ENCODE peak calls at places on chromosomes 5 and 9, in six cellular contexts. One of them, this sample, is unnamed.

GRCh38 chr9:105405514-105406131 is 42.2 kb upstream of the FSD1L start:
- DNase-seq in HepG2: no peak
- DNase-seq in H1: no peak
- DNase-seq in K562: no peak
- DNase-seq in sigmoid colon: no peak
- DNase-seq in breast epithelium: no peak
- DNase-seq in this sample: no peak

GRCh38 chr9:135791431-135792267 is 89.7 kb downstream of the KCNT1 start:
- DNase-seq in K562: peak
- DNase-seq in sigmoid colon: no peak
- DNase-seq in H1: no peak
- DNase-seq in breast epithelium: no peak
- DNase-seq in HepG2: no peak
- DNase-seq in this sample: no peak

GRCh38 chr9:24071736-24072135 is 245.7 kb upstream of the ELAVL2 start:
- DNase-seq in breast epithelium: no peak
- DNase-seq in K562: no peak
- DNase-seq in H1: no peak
- DNase-seq in HepG2: no peak
- DNase-seq in sigmoid colon: no peak
- DNase-seq in this sample: no peak

GRCh38 chr5:92687793-92688467 is 893.1 kb downstream of the NR2F1-AS1 start:
- DNase-seq in H1: peak
- DNase-seq in breast epithelium: no peak
- DNase-seq in K562: no peak
- DNase-seq in HepG2: peak
- DNase-seq in sigmoid colon: no peak
- DNase-seq in this sample: no peak

GRCh38 chr9:2241875-2242741 is 227.0 kb downstream of the SMARCA2 start:
- DNase-seq in K562: peak
- DNase-seq in sigmoid colon: peak
- DNase-seq in H1: peak
- DNase-seq in HepG2: peak
- DNase-seq in breast epithelium: peak
- DNase-seq in this sample: peak

GRCh38 chr9:134234001-134234660 is 69.8 kb upstream of the RNU6ATAC start:
- DNase-seq in K562: no peak
- DNase-seq in sigmoid colon: no peak
- DNase-seq in H1: no peak
- DNase-seq in breast epithelium: no peak
- DNase-seq in HepG2: no peak
- DNase-seq in this sample: no peak

GRCh38 chr5:138716456-138716924 is 36.7 kb upstream of the CTNNA1 start:
- DNase-seq in K562: no peak
- DNase-seq in breast epithelium: no peak
- DNase-seq in HepG2: peak
- DNase-seq in sigmoid colon: no peak
- DNase-seq in H1: no peak
- DNase-seq in this sample: no peak

GRCh38 chr9:108363321-108363720 is 492.5 kb downstream of the ACTL7B start:
- DNase-seq in sigmoid colon: no peak
- DNase-seq in breast epithelium: no peak
- DNase-seq in K562: no peak
- DNase-seq in HepG2: no peak
- DNase-seq in H1: no peak
- DNase-seq in this sample: no peak

GRCh38 chr5:96075579-96076289 is 114.1 kb upstream of the ELL2 start:
- DNase-seq in H1: no peak
- DNase-seq in K562: no peak
- DNase-seq in breast epithelium: no peak
- DNase-seq in sigmoid colon: no peak
- DNase-seq in HepG2: no peak
- DNase-seq in this sample: no peak

GRCh38 chr5:54013556-54014157 is 296.7 kb downstream of the ARL15 start:
- DNase-seq in H1: no peak
- DNase-seq in K562: peak
- DNase-seq in HepG2: no peak
- DNase-seq in sigmoid colon: no peak
- DNase-seq in breast epithelium: no peak
- DNase-seq in this sample: no peak

GRCh38 chr5:2755371-2755715 is 3.9 kb upstream of the IRX2 start:
- DNase-seq in sigmoid colon: no peak
- DNase-seq in H1: no peak
- DNase-seq in breast epithelium: peak
- DNase-seq in K562: no peak
- DNase-seq in HepG2: no peak
- DNase-seq in this sample: no peak

GRCh38 chr5:14445581-14446290 is 135.9 kb upstream of the OTULINL start:
- DNase-seq in K562: no peak
- DNase-seq in breast epithelium: no peak
- DNase-seq in H1: peak
- DNase-seq in HepG2: no peak
- DNase-seq in sigmoid colon: peak
- DNase-seq in this sample: no peak

GRCh38 chr5:127072861-127073846 is at the start of gene C5orf63:
- DNase-seq in HepG2: peak
- DNase-seq in K562: peak
- DNase-seq in sigmoid colon: peak
- DNase-seq in breast epithelium: peak
- DNase-seq in H1: no peak
- DNase-seq in this sample: peak
- TF ChIP-seq POLR2AphosphoS5 in HepG2: peak
- TF ChIP-seq POLR2AphosphoS5 in K562: no peak
- TF ChIP-seq POLR2AphosphoS5 in sigmoid colon: no peak
- TF ChIP-seq POLR2AphosphoS5 in breast epithelium: no peak
- TF ChIP-seq POLR2AphosphoS5 in H1: no peak
- TF ChIP-seq POLR2AphosphoS5 in this sample: peak

GRCh38 chr9:35341585-35341984 is 148.3 kb upstream of the RUSC2 start:
- DNase-seq in breast epithelium: no peak
- DNase-seq in HepG2: no peak
- DNase-seq in K562: no peak
- DNase-seq in H1: no peak
- DNase-seq in sigmoid colon: peak
- DNase-seq in this sample: no peak

GRCh38 chr9:35340046-35340445 is 149.9 kb upstream of the RUSC2 start:
- DNase-seq in HepG2: no peak
- DNase-seq in breast epithelium: no peak
- DNase-seq in H1: no peak
- DNase-seq in K562: no peak
- DNase-seq in sigmoid colon: no peak
- DNase-seq in this sample: no peak

GRCh38 chr9:35338561-35339274 is 151.2 kb upstream of the RUSC2 start:
- DNase-seq in breast epithelium: no peak
- DNase-seq in K562: no peak
- DNase-seq in HepG2: no peak
- DNase-seq in sigmoid colon: no peak
- DNase-seq in H1: no peak
- DNase-seq in this sample: no peak

GRCh38 chr9:35341021-35341420 is 148.9 kb upstream of the RUSC2 start:
- DNase-seq in H1: no peak
- DNase-seq in K562: no peak
- DNase-seq in breast epithelium: no peak
- DNase-seq in sigmoid colon: no peak
- DNase-seq in HepG2: no peak
- DNase-seq in this sample: no peak

DNA sequence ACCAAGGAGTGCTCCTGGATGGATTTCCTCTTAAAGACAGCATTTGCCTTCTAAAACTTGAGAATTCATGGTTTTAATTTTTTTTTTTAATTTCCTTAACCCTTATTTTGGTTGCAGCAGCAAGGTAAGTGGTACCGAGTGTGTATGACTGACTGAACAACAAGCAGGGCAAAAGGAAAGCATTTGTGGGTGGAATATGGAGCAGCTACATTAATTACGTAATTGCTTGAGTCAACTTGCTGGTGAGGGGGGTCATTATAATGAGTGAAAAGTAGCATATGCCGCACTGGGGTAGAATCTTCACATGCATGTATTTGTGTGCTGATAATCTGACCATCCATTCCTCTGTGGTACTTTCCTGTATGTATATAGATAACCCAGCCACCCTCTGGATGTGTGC is 147.7 kb upstream of the RUSC2 start:
- DNase-seq in K562: no peak
- DNase-seq in H1: no peak
- DNase-seq in sigmoid colon: no peak
- DNase-seq in breast epithelium: no peak
- DNase-seq in HepG2: no peak
- DNase-seq in this sample: no peak
- H3K4me3 ChIP-seq in K562: no peak
- H3K4me3 ChIP-seq in H1: no peak
- H3K4me3 ChIP-seq in sigmoid colon: no peak
- H3K4me3 ChIP-seq in breast epithelium: no peak
- H3K4me3 ChIP-seq in HepG2: no peak
- H3K4me3 ChIP-seq in this sample: peak

DNA sequence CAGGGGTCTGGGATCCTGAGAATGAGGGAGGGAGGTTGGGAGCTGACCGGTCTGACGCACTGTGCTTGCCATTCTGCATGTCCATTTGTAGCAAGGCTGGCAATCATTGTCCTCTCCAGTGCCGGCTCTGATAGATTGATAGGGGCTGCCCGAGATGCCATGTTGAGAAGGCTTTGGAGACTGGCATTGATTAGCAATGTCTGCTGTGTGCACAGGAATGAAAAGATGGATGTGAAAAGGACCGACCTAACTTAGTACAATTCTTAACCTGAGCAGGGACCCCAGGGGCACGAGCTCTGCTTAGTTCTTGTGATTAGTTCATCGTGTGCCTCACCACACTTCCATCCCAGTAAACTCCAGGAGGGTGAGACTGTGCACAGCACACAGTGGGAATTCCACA is 17.0 kb downstream of the NEK6 start:
- DNase-seq in K562: no peak
- DNase-seq in sigmoid colon: no peak
- DNase-seq in breast epithelium: no peak
- DNase-seq in HepG2: no peak
- DNase-seq in H1: no peak
- DNase-seq in this sample: no peak
- H3K27ac ChIP-seq in K562: no peak
- H3K27ac ChIP-seq in sigmoid colon: no peak
- H3K27ac ChIP-seq in breast epithelium: no peak
- H3K27ac ChIP-seq in HepG2: no peak
- H3K27ac ChIP-seq in H1: no peak
- H3K27ac ChIP-seq in this sample: no peak

DNA sequence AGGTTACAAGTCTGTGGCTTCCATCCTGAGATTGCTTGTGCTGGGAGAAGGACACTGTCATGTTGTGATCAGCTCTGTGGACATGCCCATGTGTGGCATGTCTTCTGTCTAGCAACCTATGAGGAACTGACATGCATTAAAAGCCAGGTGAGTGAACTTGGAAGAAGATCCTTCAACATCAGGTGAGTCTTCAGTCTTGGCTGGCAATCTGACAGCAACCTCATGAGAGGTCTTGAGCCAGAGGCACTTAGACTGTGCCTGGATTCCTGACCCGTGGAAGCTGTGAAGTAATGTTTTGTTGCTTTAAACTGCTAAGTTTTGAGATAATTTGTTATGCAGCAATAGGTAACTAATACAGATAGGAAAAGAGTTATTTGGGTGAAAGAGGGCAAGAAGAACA is 6.8 kb upstream of the TCERG1 start:
- DNase-seq in breast epithelium: no peak
- DNase-seq in H1: no peak
- DNase-seq in sigmoid colon: no peak
- DNase-seq in K562: no peak
- DNase-seq in HepG2: no peak
- DNase-seq in this sample: no peak
- TF ChIP-seq POLR2AphosphoS5 in breast epithelium: no peak
- TF ChIP-seq POLR2AphosphoS5 in H1: no peak
- TF ChIP-seq POLR2AphosphoS5 in sigmoid colon: no peak
- TF ChIP-seq POLR2AphosphoS5 in K562: no peak
- TF ChIP-seq POLR2AphosphoS5 in HepG2: no peak
- TF ChIP-seq POLR2AphosphoS5 in this sample: no peak

GRCh38 chr9:88694625-88695024 is 159.6 kb downstream of the NXNL2 start:
- DNase-seq in sigmoid colon: no peak
- DNase-seq in H1: no peak
- DNase-seq in HepG2: no peak
- DNase-seq in K562: no peak
- DNase-seq in breast epithelium: no peak
- DNase-seq in this sample: no peak

GRCh38 chr9:88696501-88696900 is 161.5 kb downstream of the NXNL2 start:
- DNase-seq in sigmoid colon: no peak
- DNase-seq in HepG2: no peak
- DNase-seq in breast epithelium: no peak
- DNase-seq in K562: no peak
- DNase-seq in H1: no peak
- DNase-seq in this sample: no peak

GRCh38 chr9:88702985-88703384 is 168.0 kb downstream of the NXNL2 start:
- DNase-seq in sigmoid colon: no peak
- DNase-seq in breast epithelium: no peak
- DNase-seq in K562: no peak
- DNase-seq in H1: no peak
- DNase-seq in HepG2: peak
- DNase-seq in this sample: no peak

GRCh38 chr9:88692837-88693236 is 157.9 kb downstream of the NXNL2 start:
- DNase-seq in sigmoid colon: no peak
- DNase-seq in HepG2: no peak
- DNase-seq in breast epithelium: no peak
- DNase-seq in H1: no peak
- DNase-seq in K562: no peak
- DNase-seq in this sample: no peak

GRCh38 chr9:88697764-88698436 is 162.9 kb downstream of the NXNL2 start:
- DNase-seq in sigmoid colon: no peak
- DNase-seq in H1: no peak
- DNase-seq in breast epithelium: no peak
- DNase-seq in K562: no peak
- DNase-seq in HepG2: no peak
- DNase-seq in this sample: no peak
- H3K4me3 ChIP-seq in sigmoid colon: no peak
- H3K4me3 ChIP-seq in H1: no peak
- H3K4me3 ChIP-seq in breast epithelium: no peak
- H3K4me3 ChIP-seq in K562: no peak
- H3K4me3 ChIP-seq in HepG2: no peak
- H3K4me3 ChIP-seq in this sample: no peak